ENCODE peak calls at places on chromosomes 4 and X, in seven cellular contexts. F is CD8-positive, alpha-beta memory T cell; G is anterior cingulate cortex; A is T-helper 1 cell; H is HFF-Myc; O is type B pancreatic cell; Q is stimulated activated CD4-positive, alpha-beta T cell treated with anti-CD3 and anti-CD28 coated beads, Interleukin-15, amount 100 ng/mL, for 1 hour. P is an unnamed sample.

GRCh38 chr4:18754180-18754579 is 732.6 kb upstream of the LCORL start:
- DNase-seq in F (no peak), G (no peak), A (no peak), H (no peak), O (no peak), Q (no peak), P (no peak)

GRCh38 chr4:89836031-89836777 is 757 bp downstream of the SNCA start:
- DNase-seq in F (no peak), G (peak; percentile 27), A (no peak), H (no peak), O (no peak), Q (no peak), P (no peak)

GRCh38 chrX:142891046-142891445 is 134.7 kb upstream of the SPANXN4 start:
- DNase-seq in F (no peak), G (no peak), A (no peak), H (no peak), O (no peak), Q (no peak), P (no peak)

GRCh38 chr4:54837576-54838140 is 179.9 kb downstream of the KIT start:
- DNase-seq in F (no peak), G (no peak), A (no peak), H (no peak), O (no peak), Q (no peak), P (no peak)

GRCh38 chr4:67918428-67918827 is 34.6 kb upstream of the TMPRSS11D start:
- DNase-seq in F (no peak), G (no peak), A (no peak), H (no peak), O (no peak), Q (no peak), P (no peak)

GRCh38 chrX:44843318-44843702 is 511 bp upstream of the DUSP21 start:
- DNase-seq in F (no peak), G (no peak), A (no peak), H (no peak), O (no peak), Q (no peak), P (no peak)

GRCh38 chr4:184833046-184833838 is 7.5 kb upstream of the ACSL1 start:
- DNase-seq in F (no peak), G (no peak), A (no peak), H (no peak), O (no peak), Q (no peak), P (no peak)

GRCh38 chr4:148757171-148757570 is 315.0 kb upstream of the NR3C2 start:
- DNase-seq in F (no peak), G (no peak), A (no peak), H (no peak), O (no peak), Q (no peak), P (no peak)

GRCh38 chr4:72971572-72971971 is 97.9 kb downstream of the COX18 start:
- DNase-seq in F (no peak), G (no peak), A (no peak), H (peak; percentile 66), O (no peak), Q (no peak), P (no peak)

GRCh38 chrX:84170931-84171330 is 17.1 kb downstream of the RPS6KA6 start:
- DNase-seq in F (no peak), G (no peak), A (no peak), H (no peak), O (no peak), Q (no peak), P (no peak)

GRCh38 chr4:76748649-76749048 is 149.3 kb downstream of the SOWAHB start:
- DNase-seq in F (no peak), G (no peak), A (no peak), H (no peak), O (no peak), Q (no peak), P (peak; percentile 36)

GRCh38 chrX:18886344-18887161 is 97.4 kb downstream of the PHKA2 start:
- DNase-seq in F (peak; percentile 11), G (peak; percentile 17), A (no peak), H (no peak), O (no peak), Q (peak; percentile 5), P (peak; percentile 87)

GRCh38 chr4:7646384-7647061 is 211.8 kb upstream of the PSAPL1 start:
- DNase-seq in F (peak; percentile 23), G (no peak), A (no peak), H (no peak), O (no peak), Q (no peak), P (no peak)

GRCh38 chrX:4550018-4550417 is 836.6 kb upstream of the PRKX start:
- DNase-seq in F (no peak), G (no peak), A (no peak), H (no peak), O (no peak), Q (no peak), P (no peak)

GRCh38 chr4:38111024-38111423 is 150.8 kb downstream of the PTTG2 start:
- DNase-seq in F (no peak), G (no peak), A (no peak), H (no peak), O (no peak), Q (no peak), P (no peak)

GRCh38 chr4:145792429-145792828 is 112.5 kb downstream of the C4orf51 start:
- DNase-seq in F (no peak), G (no peak), A (no peak), H (no peak), O (no peak), Q (no peak), P (no peak)

GRCh38 chrX:77572322-77572721 is 125.1 kb downstream of the FGF16 start:
- DNase-seq in F (no peak), G (no peak), A (no peak), H (no peak), O (no peak), Q (no peak), P (no peak)

GRCh38 chrX:10756365-10756915 is 136.1 kb upstream of the MID1 start:
- DNase-seq in F (no peak), G (no peak), A (no peak), H (peak; percentile 52), O (no peak), Q (no peak), P (peak; percentile 34)

GRCh38 chr4:166972071-166972470 is 262.2 kb downstream of the SPOCK3 start:
- DNase-seq in F (no peak), G (no peak), A (no peak), H (no peak), O (no peak), Q (no peak), P (peak; percentile 21)

GRCh38 chrX:152658302-152658701 is 20.6 kb downstream of the GABRQ start:
- DNase-seq in F (no peak), G (no peak), A (no peak), H (no peak), O (no peak), Q (no peak), P (no peak)

GRCh38 chr4:42397635-42398447 is 553 bp downstream of the SHISA3 start:
- DNase-seq in F (no peak), G (no peak), A (no peak), H (no peak), O (no peak), Q (no peak), P (no peak)

GRCh38 chr4:94304365-94304971 is 38.2 kb downstream of the HPGDS start:
- DNase-seq in F (no peak), G (no peak), A (no peak), H (peak; percentile 9), O (no peak), Q (no peak), P (peak; percentile 30)

GRCh38 chr4:41647368-41647767 is 101.2 kb downstream of the PHOX2B start:
- DNase-seq in F (no peak), G (no peak), A (no peak), H (no peak), O (no peak), Q (no peak), P (no peak)

GRCh38 chrX:152958524-152959465 is 35.1 kb downstream of the PNMA5 start:
- DNase-seq in F (peak; percentile 81), G (peak; percentile 83), A (peak; percentile 75), H (peak; percentile 71), O (peak; percentile 91), Q (peak; percentile 82), P (peak; percentile 89)

GRCh38 chr4:80016506-80016905 is 56.5 kb downstream of the ANTXR2 start:
- DNase-seq in F (no peak), G (no peak), A (no peak), H (no peak), O (no peak), Q (no peak), P (no peak)

GRCh38 chrX:118207831-118208453 is 91.3 kb upstream of the KLHL13 start:
- DNase-seq in F (no peak), G (no peak), A (no peak), H (no peak), O (no peak), Q (no peak), P (no peak)

GRCh38 chr4:180794352-180794751 is 1448.8 kb upstream of the TENM3 start:
- DNase-seq in F (no peak), G (no peak), A (no peak), H (no peak), O (no peak), Q (no peak), P (no peak)

GRCh38 chr4:180669637-180670036 is 1573.6 kb upstream of the TENM3 start:
- DNase-seq in F (no peak), G (no peak), A (no peak), H (no peak), O (no peak), Q (no peak), P (no peak)

GRCh38 chrX:153517941-153518834 is 746 bp downstream of the ATP2B3 start:
- DNase-seq in F (no peak), G (no peak), A (no peak), H (no peak), O (no peak), Q (no peak), P (no peak)

GRCh38 chrX:150037041-150037440 is 98.8 kb upstream of the EOLA2 start:
- DNase-seq in F (no peak), G (no peak), A (no peak), H (no peak), O (no peak), Q (no peak), P (peak; percentile 26)

GRCh38 chr4:4395849-4396627 is 9.1 kb downstream of the NSG1 start:
- DNase-seq in F (no peak), G (no peak), A (no peak), H (no peak), O (no peak), Q (no peak), P (no peak)

GRCh38 chr4:41044165-41044564 is 170.2 kb downstream of the APBB2 start:
- DNase-seq in F (no peak), G (no peak), A (no peak), H (no peak), O (no peak), Q (no peak), P (no peak)

GRCh38 chr4:168569909-168570276 is 73.0 kb downstream of the PALLD start:
- DNase-seq in F (no peak), G (no peak), A (no peak), H (no peak), O (no peak), Q (no peak), P (no peak)

GRCh38 chrX:53122013-53122412 is 28.1 kb downstream of the KANTR start:
- DNase-seq in F (no peak), G (no peak), A (no peak), H (no peak), O (no peak), Q (no peak), P (no peak)

GRCh38 chrX:142295190-142295589 is 90.1 kb upstream of the MAGEC2 start:
- DNase-seq in F (no peak), G (no peak), A (no peak), H (no peak), O (no peak), Q (no peak), P (no peak)

GRCh38 chr4:187059031-187059430 is 335.4 kb upstream of the FAT1 start:
- DNase-seq in F (no peak), G (no peak), A (no peak), H (no peak), O (no peak), Q (no peak), P (no peak)

GRCh38 chrX:94662665-94663064 is 988.7 kb downstream of the FAM133A start:
- DNase-seq in F (no peak), G (no peak), A (no peak), H (no peak), O (no peak), Q (no peak), P (no peak)